ENCODE peak calls at places on chromosomes 3 and 15, in seven cellular contexts. S is right cardiac atrium; P is A673; E is psoas muscle; Y is CD4-positive, CD25-positive, alpha-beta regulatory T cell; N is iPS DF 6.9; I is Peyer's patch. D is an unnamed sample.

GRCh38 chr3:180594631-180595348 is 7.2 kb upstream of the TTC14 start:
- DNase-seq in N (no peak), E (no peak), Y (peak), S (no peak), P (peak), I (no peak), D (no peak)

GRCh38 chr15:95292790-95293450 is 1037.6 kb upstream of the NR2F2 start:
- DNase-seq in E (no peak), Y (no peak), I (no peak), P (no peak), N (no peak), S (no peak), D (peak)

GRCh38 chr3:54262943-54263342 is 140.6 kb downstream of the CACNA2D3 start:
- DNase-seq in I (no peak), Y (no peak), S (no peak), P (no peak), N (no peak), E (no peak), D (no peak)

GRCh38 chr3:188321258-188321657 is 167.3 kb downstream of the LPP start:
- DNase-seq in Y (no peak), E (no peak), S (no peak), I (no peak), N (no peak), P (no peak), D (no peak)

GRCh38 chr3:12384451-12385233 is 95.8 kb downstream of the PPARG start:
- DNase-seq in E (no peak), I (no peak), S (no peak), N (no peak), Y (peak), P (no peak), D (no peak)

GRCh38 chr3:197908957-197909701 is 40.9 kb upstream of the RPL35A start:
- DNase-seq in I (no peak), S (no peak), E (no peak), Y (no peak), N (no peak), P (no peak), D (no peak)

GRCh38 chr3:112115806-112116383 is 17.2 kb downstream of the GCSAM start:
- DNase-seq in S (no peak), N (no peak), I (no peak), E (no peak), P (no peak), Y (no peak), D (no peak)

GRCh38 chr15:97504031-97504430 is 456.5 kb upstream of the ARRDC4 start:
- DNase-seq in P (peak), S (no peak), E (no peak), N (no peak), I (no peak), Y (no peak), D (no peak)

GRCh38 chr15:70036585-70037343 is 61.0 kb downstream of the TLE3 start:
- DNase-seq in N (no peak), E (no peak), Y (no peak), I (peak), P (no peak), S (no peak), D (peak)

GRCh38 chr3:131224886-131225550 is 156.6 kb upstream of the NUDT16 start:
- DNase-seq in I (no peak), N (no peak), P (no peak), E (no peak), S (no peak), Y (no peak), D (no peak)

GRCh38 chr15:58517682-58518525 is 86.1 kb downstream of the LIPC start:
- DNase-seq in P (no peak), E (no peak), Y (peak), S (no peak), I (no peak), N (no peak), D (no peak)

GRCh38 chr3:196499061-196499460 is 4.5 kb downstream of the RNF168 start:
- DNase-seq in E (no peak), Y (no peak), P (no peak), N (no peak), I (no peak), S (no peak), D (no peak)
- H3K4me3 ChIP-seq in E (peak), Y (peak), P (no peak), N (no peak), I (no peak), S (no peak), D (no peak)

GRCh38 chr3:152193673-152194267 is 75.0 kb upstream of the MBNL1 start:
- DNase-seq in P (no peak), N (no peak), Y (peak), E (no peak), S (no peak), I (no peak), D (no peak)
- H3K27ac ChIP-seq in P (no peak), N (no peak), Y (peak), E (no peak), S (no peak), I (peak), D (peak)

GRCh38 chr15:25059698-25060471 is 105.1 kb downstream of the SNRPN start:
- DNase-seq in N (no peak), S (no peak), I (peak), Y (no peak), E (no peak), P (no peak), D (no peak)
- H3K4me3 ChIP-seq in N (no peak), S (no peak), I (no peak), Y (no peak), E (no peak), P (no peak), D (no peak)

DNA sequence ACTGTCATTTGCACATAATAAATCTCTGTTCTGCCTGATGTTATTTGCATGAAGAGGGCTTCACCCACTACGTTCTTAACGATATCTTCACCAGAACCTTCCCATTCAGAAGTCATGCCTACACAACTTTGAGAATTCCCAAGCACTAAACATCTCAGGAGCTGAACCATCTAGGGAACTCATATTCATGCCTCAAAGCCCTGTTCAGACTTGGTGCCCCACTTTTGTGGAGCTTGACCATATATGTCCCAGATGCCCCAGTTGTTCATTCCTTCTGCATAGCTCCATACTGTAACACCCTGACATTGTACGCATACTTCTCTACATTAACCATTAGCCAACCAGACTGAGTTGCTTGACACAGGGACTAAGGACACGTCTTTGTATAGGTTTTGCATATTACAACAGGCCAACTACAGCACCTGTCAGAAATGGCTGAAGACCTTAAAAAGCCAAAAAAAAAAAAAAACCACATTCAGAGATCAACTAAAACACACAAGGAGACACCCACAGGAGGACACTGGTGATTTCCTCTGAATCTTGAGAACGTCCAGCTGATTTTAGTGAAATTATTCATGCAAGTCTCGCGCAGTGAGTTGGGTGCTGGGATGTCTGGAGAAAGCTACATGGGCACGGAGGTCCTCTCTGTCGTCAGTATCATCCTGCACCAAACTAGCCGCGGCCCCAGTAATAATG is 141.5 kb downstream of the FOXP1 start:
- DNase-seq in E (no peak), N (no peak), I (no peak), P (no peak), S (no peak), Y (no peak), D (no peak)
- H3K27ac ChIP-seq in E (no peak), N (no peak), I (peak), P (no peak), S (no peak), Y (peak), D (no peak)

DNA sequence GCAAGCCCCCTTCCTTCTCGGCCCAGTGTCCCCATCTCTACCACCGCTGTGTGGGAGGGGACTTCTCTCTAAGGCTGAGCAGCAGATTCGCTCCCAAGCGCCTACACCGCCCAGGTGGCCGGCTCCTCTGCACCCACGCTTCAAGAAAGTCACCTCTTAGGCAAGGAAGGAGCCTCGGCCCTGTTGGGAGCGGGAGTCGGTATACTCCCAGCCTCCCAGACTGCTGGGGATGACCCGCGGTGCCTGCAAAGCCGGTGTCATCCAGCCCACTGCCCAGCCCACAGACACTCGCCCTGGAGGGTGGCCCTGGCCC is 527 bp downstream of the CHRNB4 start:
- DNase-seq in P (no peak), Y (no peak), N (no peak), E (no peak), S (no peak), I (no peak), D (no peak)
- H3K4me3 ChIP-seq in P (peak), Y (no peak), N (peak), E (peak), S (peak), I (peak), D (peak)

DNA sequence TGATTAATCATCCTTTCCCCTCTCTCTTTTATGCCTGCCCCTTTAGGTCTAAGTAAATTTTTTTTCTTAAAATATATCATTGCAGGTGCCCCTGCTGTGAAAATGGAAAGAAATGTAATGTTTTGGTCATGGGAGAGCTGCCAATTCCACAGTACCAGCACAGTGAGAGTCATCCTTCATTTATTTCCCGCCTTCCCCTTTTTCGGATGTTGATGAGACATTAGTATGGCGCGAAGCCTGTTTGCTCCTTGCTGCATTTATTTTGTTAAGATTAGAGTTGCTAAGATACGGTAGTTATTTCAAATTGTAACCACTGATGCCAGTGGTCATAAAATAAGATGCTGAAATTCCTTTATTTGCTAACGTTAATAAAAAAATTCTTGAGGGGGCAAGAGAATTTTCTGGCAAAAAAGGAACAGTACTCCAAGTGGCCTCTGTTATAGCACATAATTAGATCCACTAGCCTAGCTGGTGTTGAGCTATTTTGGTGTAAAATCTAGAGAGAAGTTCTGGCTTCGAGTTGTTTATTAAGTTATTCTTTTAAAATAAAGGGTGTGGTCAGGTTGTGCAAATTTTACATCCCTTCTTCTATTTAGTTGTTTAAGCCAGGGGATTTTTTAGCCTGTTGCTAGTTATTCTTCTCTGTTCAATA is 62.8 kb downstream of the MDFIC2 start:
- DNase-seq in S (no peak), E (no peak), P (peak), I (no peak), N (no peak), Y (no peak), D (no peak)
- H3K27ac ChIP-seq in S (no peak), E (no peak), P (no peak), I (no peak), N (no peak), Y (no peak), D (no peak)

GRCh38 chr15:34490421-34491193 is 53.0 kb upstream of the GOLGA8A start:
- DNase-seq in S (peak), E (no peak), Y (no peak), N (no peak), P (no peak), I (no peak), D (no peak)
- H3K4me3 ChIP-seq in S (no peak), E (no peak), Y (no peak), N (no peak), P (no peak), I (no peak), D (no peak)

GRCh38 chr3:32045091-32045964 is 61.1 kb upstream of the GPD1L start:
- DNase-seq in S (no peak), N (no peak), E (no peak), I (no peak), P (no peak), Y (no peak), D (peak)
- H3K27ac ChIP-seq in S (peak), N (no peak), E (peak), I (no peak), P (no peak), Y (no peak), D (peak)

GRCh38 chr3:98890181-98890882 is 11.2 kb downstream of the DCBLD2 start:
- DNase-seq in N (no peak), E (no peak), S (no peak), I (no peak), Y (no peak), P (no peak), D (no peak)

GRCh38 chr3:98890960-98891910 is 10.3 kb downstream of the DCBLD2 start:
- DNase-seq in S (no peak), P (no peak), E (no peak), Y (no peak), I (no peak), N (no peak), D (no peak)

GRCh38 chr3:98893740-98894139 is 7.8 kb downstream of the DCBLD2 start:
- DNase-seq in E (no peak), I (no peak), Y (no peak), S (no peak), P (peak), N (no peak), D (no peak)

GRCh38 chr3:98894791-98895576 is 6.5 kb downstream of the DCBLD2 start:
- DNase-seq in I (no peak), P (no peak), Y (no peak), E (no peak), N (no peak), S (no peak), D (no peak)

DNA sequence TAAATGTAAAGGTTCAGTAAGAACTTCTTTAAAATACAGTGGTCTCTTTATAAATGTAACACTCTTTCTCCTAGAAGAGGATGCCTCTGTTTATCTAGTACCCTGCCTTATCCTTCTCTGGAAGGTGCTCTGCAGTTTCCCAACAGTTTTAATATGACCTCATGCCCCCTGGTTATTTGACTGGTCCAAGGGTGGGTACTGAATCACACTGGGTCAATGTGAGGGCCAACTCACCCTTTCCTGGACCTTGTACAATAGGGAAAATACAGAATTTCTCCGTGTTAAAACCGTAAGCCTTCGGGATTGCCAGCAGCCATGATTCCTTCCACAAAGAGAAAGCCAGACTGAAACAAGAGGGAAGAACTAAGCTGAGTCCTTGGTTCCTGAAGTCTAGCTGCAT is 9.2 kb downstream of the DCBLD2 start:
- DNase-seq in I (no peak), Y (no peak), S (no peak), N (no peak), P (no peak), E (no peak), D (no peak)
- H3K4me3 ChIP-seq in I (no peak), Y (no peak), S (no peak), N (no peak), P (no peak), E (no peak), D (no peak)

DNA sequence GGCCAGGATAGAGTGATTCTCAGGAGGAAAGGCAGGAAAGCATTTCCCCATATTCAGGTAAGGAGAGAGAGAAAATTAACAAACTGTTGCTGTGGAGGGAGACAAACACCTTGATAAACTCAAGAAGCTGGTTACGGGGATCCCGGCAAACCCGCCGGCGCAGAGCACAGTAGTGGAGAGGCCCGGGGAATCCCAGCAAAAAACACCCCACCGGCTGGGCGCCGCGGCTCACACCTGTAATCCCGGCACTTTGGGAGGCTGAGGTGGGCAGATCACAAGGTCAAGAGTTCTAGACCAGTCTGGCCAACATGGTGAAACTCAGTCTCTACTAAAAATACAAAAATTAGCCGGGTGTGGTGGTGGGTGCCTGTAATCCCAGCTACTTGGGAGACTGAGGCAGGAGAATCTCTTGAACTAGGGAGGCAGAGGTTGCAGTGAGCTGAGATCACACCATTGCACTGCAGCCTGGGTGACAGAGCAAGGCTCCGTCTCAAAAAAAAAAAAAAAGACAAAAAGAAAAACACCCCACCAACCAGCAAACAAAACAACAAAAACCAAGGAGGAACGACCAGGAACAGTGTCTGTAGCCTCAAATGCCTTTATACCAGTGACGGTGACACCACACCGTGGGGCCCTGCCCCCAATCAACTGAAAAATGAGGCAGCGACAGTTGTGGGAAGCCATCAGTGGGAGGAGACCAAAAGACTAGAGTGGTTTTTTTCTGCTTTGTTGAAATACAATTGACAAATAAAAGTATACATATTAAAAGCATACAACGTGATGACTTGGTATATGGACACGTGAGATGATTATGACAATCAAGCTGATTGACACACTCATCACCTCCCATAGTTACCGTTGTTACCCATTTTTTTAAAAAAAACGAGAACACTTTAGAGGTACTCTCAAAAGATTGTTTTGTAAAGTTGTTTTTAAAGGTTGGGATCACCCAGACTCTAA is 40.2 kb upstream of the IDH2 start:
- DNase-seq in E (no peak), I (no peak), S (no peak), N (no peak), P (no peak), Y (peak), D (no peak)
- H3K27ac ChIP-seq in E (no peak), I (no peak), S (no peak), N (no peak), P (no peak), Y (no peak), D (no peak)

D was measured in stomach.